ENCODE peak calls at places on chromosomes 3 and 15, in ten cellular contexts. U, H, M, O, T, L, N, A, B and F are unnamed samples.

GRCh38 chr15:42772126-42772525 is 35.2 kb upstream of the CDAN1 start:
- DNase-seq in U (no peak), L (no peak), A (peak), T (no peak), M (no peak), H (no peak), O (no peak), B (peak), N (no peak), F (no peak)

GRCh38 chr15:60424006-60424405 is 26.2 kb upstream of the ANXA2 start:
- DNase-seq in M (no peak), O (no peak), B (no peak), H (no peak), N (no peak), U (no peak), T (no peak), A (no peak), L (no peak), F (no peak)

GRCh38 chr15:95520511-95520910 is 810.0 kb upstream of the NR2F2 start:
- DNase-seq in B (no peak), A (no peak), L (peak), T (no peak), M (no peak), O (no peak), N (peak), H (no peak), U (no peak), F (no peak)

GRCh38 chr3:166556955-166557354 is 719.7 kb upstream of the BCHE start:
- DNase-seq in O (no peak), A (no peak), T (no peak), M (no peak), U (no peak), B (no peak), L (no peak), H (no peak), N (no peak), F (no peak)

GRCh38 chr3:42841332-42841731 is 32.1 kb downstream of the ACKR2 start:
- DNase-seq in U (no peak), H (no peak), M (no peak), O (no peak), A (no peak), N (no peak), T (no peak), B (no peak), L (no peak), F (no peak)

GRCh38 chr3:71816757-71817156 is 31.8 kb upstream of the PROK2 start:
- DNase-seq in T (no peak), M (no peak), N (no peak), H (no peak), A (no peak), U (no peak), O (no peak), B (no peak), L (no peak), F (no peak)

GRCh38 chr15:85865070-85865684 is 70.5 kb upstream of the KLHL25 start:
- DNase-seq in L (peak), A (peak), U (peak), N (no peak), O (no peak), M (no peak), H (no peak), B (peak), T (no peak), F (peak)

GRCh38 chr15:65033659-65034269 is 4.3 kb upstream of the MTFMT start:
- DNase-seq in O (no peak), U (no peak), M (no peak), A (no peak), T (no peak), H (no peak), N (no peak), L (peak), B (no peak), F (peak)

GRCh38 chr15:78205337-78205736 is 29.0 kb downstream of the ACSBG1 start:
- DNase-seq in B (no peak), O (no peak), M (no peak), L (no peak), U (no peak), A (no peak), H (no peak), N (no peak), T (peak), F (no peak)

GRCh38 chr3:154795582-154795981 is 284.5 kb upstream of the MME start:
- DNase-seq in L (peak), M (no peak), H (no peak), A (no peak), N (no peak), O (no peak), U (no peak), B (no peak), T (no peak), F (no peak)

GRCh38 chr3:184582583-184582982 is 21.0 kb downstream of the EPHB3 start:
- DNase-seq in U (peak), O (no peak), H (no peak), T (no peak), B (no peak), A (peak), M (no peak), L (peak), N (no peak), F (peak)

GRCh38 chr3:133799794-133800585 is 5.6 kb upstream of the SRPRB start:
- DNase-seq in T (no peak), N (no peak), B (no peak), H (no peak), A (no peak), L (peak), U (no peak), O (no peak), M (no peak), F (no peak)

GRCh38 chr3:168088106-168088722 is 7.5 kb downstream of the GOLIM4 start:
- DNase-seq in O (no peak), M (no peak), T (no peak), N (peak), U (no peak), A (peak), L (no peak), B (no peak), H (no peak), F (no peak)

GRCh38 chr3:195150194-195151118 is 120.5 kb downstream of the XXYLT1 start:
- DNase-seq in M (no peak), L (peak), U (peak), H (peak), T (no peak), A (peak), O (no peak), B (peak), N (no peak), F (peak)

GRCh38 chr3:196974661-196975060 is 6.0 kb upstream of the PIGZ start:
- DNase-seq in N (no peak), T (no peak), A (no peak), L (no peak), U (no peak), H (no peak), M (no peak), B (no peak), O (no peak), F (no peak)

GRCh38 chr3:34207826-34208225 is 409.4 kb downstream of the PDCD6IP start:
- DNase-seq in U (no peak), B (no peak), A (no peak), N (peak), O (no peak), M (no peak), L (peak), T (no peak), H (no peak), F (no peak)

GRCh38 chr3:80677796-80678195 is 910.0 kb upstream of the ROBO1 start:
- DNase-seq in H (no peak), O (no peak), N (no peak), U (no peak), T (no peak), M (no peak), L (peak), B (no peak), A (no peak), F (no peak)

GRCh38 chr15:80186066-80186465 is 33.3 kb downstream of the FAH start:
- DNase-seq in L (no peak), M (no peak), H (no peak), O (no peak), U (no peak), A (no peak), T (no peak), N (no peak), B (no peak), F (no peak)

GRCh38 chr3:187572431-187572830 is 97.8 kb downstream of the SST start:
- DNase-seq in H (no peak), A (no peak), T (no peak), U (no peak), O (no peak), B (no peak), L (peak), M (no peak), N (peak), F (no peak)

GRCh38 chr15:41407341-41407740 is 5.0 kb upstream of the NDUFAF1 start:
- DNase-seq in O (no peak), B (no peak), L (no peak), N (no peak), T (no peak), M (no peak), H (no peak), A (no peak), U (no peak), F (no peak)

GRCh38 chr15:99345242-99345641 is 94.0 kb downstream of the LRRC28 start:
- DNase-seq in B (no peak), N (no peak), U (no peak), O (no peak), H (no peak), L (no peak), M (no peak), T (no peak), A (no peak), F (no peak)